ENCODE peak calls at places on chromosomes 5 and 9, in five cellular contexts. U is heart right ventricle, O is tibial artery, R is left ventricle myocardium inferior, A is ascending aorta. C is an unnamed sample.
A peak's percentile ranks its signal among the peaks of the same experiment; 100 is the strongest.

GRCh38 chr5:76794871-76795270 is 24.0 kb upstream of the F2RL1 start:
- DNase-seq in U (no peak), O (no peak), R (no peak), A (no peak), C (no peak)

GRCh38 chr5:160899735-160900134 is 47.7 kb upstream of the ATP10B start:
- DNase-seq in U (no peak), O (no peak), R (no peak), A (no peak), C (no peak)

GRCh38 chr5:19241690-19242089 is 746.3 kb downstream of the CDH18 start:
- DNase-seq in U (no peak), O (no peak), R (no peak), A (no peak), C (no peak)

GRCh38 chr5:8418049-8418426 is 549.1 kb downstream of the MTRR start:
- DNase-seq in U (no peak), O (no peak), R (no peak), A (no peak), C (no peak)

GRCh38 chr5:34891981-34892380 is 23.3 kb downstream of the RAD1 start:
- DNase-seq in U (no peak), O (no peak), R (no peak), A (no peak), C (no peak)

GRCh38 chr5:35171991-35172390 is 58.3 kb downstream of the PRLR start:
- DNase-seq in U (no peak), O (no peak), R (no peak), A (no peak), C (no peak)

GRCh38 chr5:125489146-125489545 is 742.7 kb upstream of the ZNF608 start:
- DNase-seq in U (no peak), O (no peak), R (no peak), A (no peak), C (no peak)

GRCh38 chr9:119020284-119020683 is 349.0 kb downstream of the BRINP1 start:
- DNase-seq in U (no peak), O (no peak), R (no peak), A (no peak), C (no peak)

GRCh38 chr9:35905912-35906679 is at the start of gene HRCT1:
- DNase-seq in U (peak; percentile 91), O (peak; percentile 95), R (peak; percentile 93), A (peak; percentile 62), C (peak; percentile 92)

GRCh38 chr9:135288941-135289534 is 190.5 kb upstream of the PPP1R26 start:
- DNase-seq in U (no peak), O (no peak), R (no peak), A (no peak), C (peak; percentile 39)

GRCh38 chr5:69245031-69245430 is 10.3 kb downstream of the CDK7 start:
- DNase-seq in U (no peak), O (no peak), R (no peak), A (no peak), C (no peak)

GRCh38 chr5:143525176-143525575 is 121.7 kb upstream of the NR3C1 start:
- DNase-seq in U (no peak), O (no peak), R (no peak), A (no peak), C (no peak)

GRCh38 chr5:73201547-73202513 is 28.8 kb downstream of the TMEM174 start:
- DNase-seq in U (peak; percentile 65), O (peak; percentile 47), R (peak; percentile 56), A (no peak), C (peak; percentile 78)

GRCh38 chr9:70020217-70020616 is 23.4 kb upstream of the MAMDC2 start:
- DNase-seq in U (no peak), O (no peak), R (no peak), A (no peak), C (no peak)

GRCh38 chr9:27353405-27354229 is 56.7 kb upstream of the EQTN start:
- DNase-seq in U (no peak), O (peak; percentile 48), R (no peak), A (no peak), C (no peak)

GRCh38 chr5:5025774-5026406 is 114.2 kb upstream of the ADAMTS16 start:
- DNase-seq in U (no peak), O (no peak), R (no peak), A (no peak), C (no peak)

GRCh38 chr9:72396247-72397091 is 31.5 kb upstream of the ZFAND5 start:
- DNase-seq in U (no peak), O (no peak), R (no peak), A (no peak), C (no peak)

GRCh38 chr9:88370346-88370745 is 17.9 kb upstream of the SPIN1 start:
- DNase-seq in U (no peak), O (no peak), R (no peak), A (no peak), C (no peak)

GRCh38 chr5:42680035-42680434 is 76.6 kb upstream of the CCDC152 start:
- DNase-seq in U (no peak), O (no peak), R (no peak), A (no peak), C (no peak)

GRCh38 chr9:137224850-137225694 is at the start of gene CYSRT1:
- DNase-seq in U (no peak), O (no peak), R (no peak), A (no peak), C (no peak)

GRCh38 chr9:137227853-137228514 is 682 bp downstream of the RNF224 start:
- DNase-seq in U (no peak), O (no peak), R (no peak), A (no peak), C (no peak)

GRCh38 chr9:137225701-137226331 is 842 bp downstream of the CYSRT1 start:
- DNase-seq in U (no peak), O (no peak), R (no peak), A (no peak), C (no peak)

GRCh38 chr9:137227057-137227852 is at the start of gene RNF224:
- DNase-seq in U (peak; percentile 78), O (peak; percentile 61), R (peak; percentile 71), A (no peak), C (peak; percentile 93)

DNA sequence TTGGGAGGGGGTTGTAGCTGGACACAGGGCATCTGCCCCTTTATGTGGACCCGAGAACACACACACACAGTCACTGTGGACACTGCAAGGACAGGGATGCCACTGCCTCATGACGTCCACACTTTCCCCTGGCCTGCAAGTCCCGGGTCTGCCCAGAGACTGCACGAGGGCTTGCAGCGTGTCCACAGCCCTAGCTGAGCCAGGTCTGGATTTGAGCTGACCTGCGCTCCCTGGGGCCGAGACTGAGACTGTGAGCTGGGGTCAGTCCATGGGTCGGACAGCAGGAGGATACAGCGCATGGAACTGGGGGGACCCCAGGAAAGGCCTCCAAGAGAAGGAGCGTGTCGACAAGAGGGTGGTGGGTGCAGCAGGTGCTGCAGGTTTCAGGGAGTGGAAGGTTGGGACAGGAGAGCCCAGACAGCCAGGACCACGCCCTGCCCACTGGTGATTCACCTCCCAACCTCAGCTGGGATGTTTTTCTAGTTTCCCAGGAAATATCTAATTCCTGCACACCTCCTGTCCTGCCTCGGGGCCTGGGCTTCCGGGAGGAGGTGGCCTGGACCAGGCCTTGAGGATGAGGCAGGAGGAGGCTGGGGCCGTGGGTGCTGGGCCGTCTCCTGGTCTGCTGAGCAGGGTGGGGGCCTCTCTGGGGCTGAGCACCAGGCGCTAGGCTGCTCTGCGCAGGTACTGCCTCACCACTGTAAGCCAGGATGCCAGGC is 805 bp upstream of the RNF224 start:
- DNase-seq in U (no peak), O (no peak), R (no peak), A (no peak), C (no peak)
- H3K4me1 ChIP-seq in U (peaks cover 10% of the 10 kb centered on the region), O (peaks cover 51% of the 10 kb centered on the region), R (peaks cover 27% of the 10 kb centered on the region), A (peaks cover 15% of the 10 kb centered on the region), C (peaks cover 45% of the 10 kb centered on the region)

GRCh38 chr5:22238047-22238446 is 615.1 kb downstream of the CDH12 start:
- DNase-seq in U (no peak), O (no peak), R (no peak), A (no peak), C (no peak)

DNA sequence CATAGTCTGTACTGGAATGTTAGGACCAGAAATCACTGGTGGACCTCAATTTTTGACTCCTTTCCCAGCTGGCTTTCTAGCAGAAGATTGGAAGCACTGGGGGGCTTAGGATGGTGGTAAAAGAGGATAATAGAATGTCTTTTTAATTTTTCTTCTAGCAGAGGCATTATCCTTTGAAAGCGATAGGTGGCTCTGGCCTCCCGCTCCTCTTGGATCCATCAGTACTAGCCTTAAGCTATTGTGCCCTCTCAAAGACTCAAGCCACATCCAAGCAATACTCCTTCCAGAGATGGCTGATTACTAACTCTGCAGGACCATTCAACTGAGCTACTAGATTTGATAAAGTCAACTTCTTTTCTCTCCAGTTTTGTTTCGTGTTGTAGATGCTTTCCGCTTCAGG is 610.6 kb downstream of the CDH12 start:
- DNase-seq in U (no peak), O (no peak), R (no peak), A (no peak), C (no peak)
- TF ChIP-seq CTCF in U (no peak), O (no peak), R (no peak), A (no peak), C (no peak)

GRCh38 chr9:114936566-114936965 is 6.2 kb upstream of the TNFSF8 start:
- DNase-seq in U (no peak), O (no peak), R (no peak), A (no peak), C (no peak)
- H3K4me1 ChIP-seq in U (no peaks in the 10 kb centered on the region), O (peaks cover 6% of the 10 kb centered on the region), R (no peaks in the 10 kb centered on the region), A (no peaks in the 10 kb centered on the region), C (peaks cover 34% of the 10 kb centered on the region)

DNA sequence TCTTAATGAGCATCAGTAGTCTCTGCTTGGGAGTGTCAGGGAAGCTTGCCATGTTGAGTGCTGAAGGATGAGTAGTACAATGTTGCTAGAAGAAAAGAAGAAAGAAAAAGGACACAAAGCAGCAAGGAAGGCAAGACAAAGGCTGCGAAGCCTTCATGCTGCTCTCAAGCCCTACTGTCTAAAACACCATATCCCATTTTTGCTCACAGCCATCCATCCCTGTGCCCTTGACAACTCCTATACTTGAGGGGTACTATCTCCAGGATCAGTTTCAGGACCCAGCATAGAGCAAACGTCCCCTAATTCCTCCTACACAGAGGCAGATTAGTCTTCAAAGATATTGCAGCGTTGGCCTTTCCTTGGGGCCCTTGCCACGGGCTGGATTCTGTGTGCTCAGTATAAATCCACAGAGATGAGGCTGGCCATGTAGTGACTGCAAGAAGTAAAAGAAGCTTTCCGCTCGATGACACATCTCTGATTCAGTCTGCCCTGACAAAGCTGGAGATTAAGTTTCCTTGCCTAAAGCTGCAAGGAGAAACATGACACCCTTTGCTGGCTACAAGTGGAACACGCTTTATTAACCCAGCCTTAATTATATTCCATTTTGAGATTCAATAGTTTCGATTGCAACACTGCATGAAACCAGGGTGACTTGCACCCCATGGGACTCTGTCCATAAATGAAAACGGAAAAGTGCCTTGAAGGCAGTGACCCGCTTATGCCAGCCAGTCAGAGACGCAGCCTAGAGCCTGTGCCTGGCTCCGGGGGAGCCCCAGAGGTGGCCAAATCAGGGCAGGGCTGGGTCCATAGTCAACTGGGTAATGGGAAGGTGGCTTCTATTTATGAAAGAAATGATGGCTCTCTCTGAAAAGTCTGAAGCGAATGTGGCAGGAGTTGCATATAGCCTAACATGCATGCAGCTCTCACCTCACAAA is 304.5 kb downstream of the ACTL7B start:
- DNase-seq in U (no peak), O (no peak), R (no peak), A (no peak), C (no peak)
- TF ChIP-seq CTCF in U (no peak), O (no peak), R (no peak), A (no peak), C (no peak)